ENCODE peak calls at places on chromosomes 12 and 14, in six cellular contexts. K, I, D, M, O and N are unnamed samples. For H3K36me3, the result is how much of the 10 kb centered on the place peaks cover.

GRCh38 chr12:10364839-10365681 is 24.8 kb downstream of the KLRK1 start:
- DNase-seq in K (peak), I (peak), D (peak), M (peak), O (peak), N (no peak)

GRCh38 chr12:68953536-68953935 is 20.6 kb upstream of the CPM start:
- DNase-seq in K (peak), I (no peak), D (no peak), M (peak), O (no peak), N (no peak)

GRCh38 chr12:49651855-49652254 is 28.5 kb downstream of the PRPF40B start:
- DNase-seq in K (no peak), I (no peak), D (no peak), M (no peak), O (no peak), N (no peak)

GRCh38 chr12:111367661-111368221 is 1.2 kb downstream of the PHETA1 start:
- DNase-seq in K (peak), I (peak), D (no peak), M (peak), O (peak), N (no peak)

GRCh38 chr14:91882776-91883175 is 15.4 kb upstream of the TC2N start:
- DNase-seq in K (no peak), I (no peak), D (no peak), M (no peak), O (no peak), N (no peak)

GRCh38 chr12:63093711-63094110 is 57.3 kb downstream of the AVPR1A start:
- DNase-seq in K (peak), I (no peak), D (no peak), M (no peak), O (no peak), N (no peak)

GRCh38 chr12:42916143-42916542 is 326.6 kb upstream of the PRICKLE1 start:
- DNase-seq in K (no peak), I (no peak), D (no peak), M (no peak), O (peak), N (peak)

GRCh38 chr12:101671157-101671791 is 26.2 kb upstream of the CHPT1 start:
- DNase-seq in K (no peak), I (peak), D (no peak), M (peak), O (no peak), N (no peak)

GRCh38 chr12:115172521-115172920 is 488.5 kb upstream of the TBX3 start:
- DNase-seq in K (no peak), I (no peak), D (no peak), M (no peak), O (no peak), N (no peak)

GRCh38 chr14:46197856-46198255 is 453.7 kb downstream of the RPL10L start:
- DNase-seq in K (peak), I (no peak), D (no peak), M (no peak), O (no peak), N (no peak)

GRCh38 chr12:26723379-26724308 is 109.3 kb downstream of the ITPR2 start:
- DNase-seq in K (peak), I (no peak), D (no peak), M (no peak), O (no peak), N (peak)

GRCh38 chr12:121579981-121580868 is 598 bp downstream of the KDM2B start:
- DNase-seq in K (peak), I (peak), D (no peak), M (peak), O (peak), N (no peak)

GRCh38 chr14:81480741-81481140 is 52.9 kb downstream of the SEL1L start:
- DNase-seq in K (no peak), I (no peak), D (no peak), M (no peak), O (no peak), N (no peak)

GRCh38 chr14:95547626-95548327 is 12.9 kb downstream of the GLRX5 start:
- DNase-seq in K (peak), I (no peak), D (no peak), M (no peak), O (no peak), N (peak)

GRCh38 chr12:64621257-64621942 is 11.1 kb downstream of the RASSF3 start:
- DNase-seq in K (no peak), I (no peak), D (no peak), M (no peak), O (peak), N (no peak)

GRCh38 chr14:63438065-63438757 is 105.0 kb downstream of the PPP2R5E start:
- DNase-seq in K (peak), I (peak), D (peak), M (peak), O (peak), N (peak)

GRCh38 chr12:108884116-108885012 is 4.5 kb downstream of the DAO start:
- DNase-seq in K (peak), I (peak), D (peak), M (peak), O (peak), N (no peak)

GRCh38 chr12:52846356-52846970 is 2.3 kb downstream of the KRT78 start:
- DNase-seq in K (no peak), I (no peak), D (no peak), M (no peak), O (no peak), N (no peak)

GRCh38 chr12:90333939-90334338 is 621.0 kb downstream of the CCER1 start:
- DNase-seq in K (peak), I (no peak), D (no peak), M (no peak), O (no peak), N (peak)

GRCh38 chr12:90979936-90980335 is 24.8 kb downstream of the EPYC start:
- DNase-seq in K (no peak), I (no peak), D (no peak), M (no peak), O (no peak), N (no peak)

GRCh38 chr12:95336387-95337067 is 118.9 kb downstream of the VEZT start:
- DNase-seq in K (peak), I (peak), D (peak), M (peak), O (peak), N (no peak)

GRCh38 chr14:24132061-24132685 is 1.7 kb downstream of the FITM1 start:
- DNase-seq in K (no peak), I (peak), D (no peak), M (no peak), O (no peak), N (no peak)

GRCh38 chr14:20714593-20715250 is 26.2 kb downstream of the ANG start:
- DNase-seq in K (peak), I (peak), D (no peak), M (peak), O (peak), N (no peak)

GRCh38 chr12:72511906-72512305 is 239.7 kb downstream of the TRHDE start:
- DNase-seq in K (peak), I (no peak), D (no peak), M (no peak), O (peak), N (peak)

GRCh38 chr12:28710882-28711281 is 438.2 kb upstream of the FAR2 start:
- DNase-seq in K (peak), I (no peak), D (no peak), M (no peak), O (no peak), N (peak)

GRCh38 chr14:99600232-99600888 is 3.6 kb downstream of the CCDC85C start:
- DNase-seq in K (no peak), I (no peak), D (no peak), M (no peak), O (no peak), N (no peak)
- H3K4me3 ChIP-seq in K (peak), I (peak), D (peak), M (no peak), O (no peak), N (no peak)

DNA sequence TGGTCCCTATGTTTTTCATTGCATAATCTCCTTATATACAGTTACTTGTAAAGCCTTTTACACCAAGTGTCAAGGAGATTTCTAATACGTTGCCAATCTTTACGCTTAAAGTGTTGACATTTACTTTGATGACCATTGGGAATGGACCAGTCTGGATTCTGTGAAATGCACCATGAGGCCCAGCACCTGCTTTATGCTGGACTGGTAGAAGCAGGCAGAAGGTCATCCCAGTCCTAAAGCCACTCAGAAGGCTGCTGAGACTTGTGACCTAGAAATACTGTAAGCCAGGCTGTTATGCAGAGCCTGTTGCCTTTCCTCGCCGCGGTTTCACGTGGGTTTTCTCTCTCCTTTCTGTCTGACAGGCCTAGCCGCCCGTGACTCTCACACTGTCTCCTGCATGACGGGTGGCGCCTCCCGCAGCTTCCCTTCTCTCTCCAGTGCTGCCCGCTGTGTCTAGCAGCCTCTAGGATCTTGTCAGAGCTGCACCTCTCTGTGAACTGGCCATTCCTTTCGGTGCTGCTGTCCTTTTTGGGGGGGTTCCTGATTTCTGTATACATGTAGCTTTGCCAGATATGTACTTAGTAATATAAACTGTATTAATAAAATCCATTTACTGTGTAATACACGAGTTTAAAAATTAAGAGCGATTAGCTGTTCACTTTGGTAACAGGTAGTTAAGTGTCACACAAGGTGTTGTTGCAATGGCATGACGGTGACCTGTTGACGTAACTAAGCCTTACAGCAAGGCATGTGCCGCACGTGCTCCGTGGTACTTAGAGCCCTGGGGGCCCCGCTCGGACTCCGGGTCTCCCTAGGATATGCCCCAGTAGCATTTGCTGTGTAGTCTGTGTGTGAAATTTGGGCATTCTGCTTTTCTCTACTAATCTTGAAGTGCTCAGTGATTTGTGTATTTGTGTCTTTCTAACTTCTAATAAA is 29.7 kb downstream of the XRCC3 start:
- DNase-seq in K (no peak), I (no peak), D (no peak), M (no peak), O (no peak), N (no peak)
- H3K36me3 ChIP-seq in K (half or more), I (half or more), D (under half), M (half or more), O (under half), N (under half)

GRCh38 chr14:88452231-88452630 is 66.8 kb downstream of the SPATA7 start:
- DNase-seq in K (no peak), I (no peak), D (no peak), M (no peak), O (no peak), N (no peak)
- TF ChIP-seq CTCF in K (no peak), I (no peak), D (no peak), M (no peak), O (no peak), N (no peak)

GRCh38 chr12:76384560-76384959 is 36.3 kb upstream of the BBS10 start:
- DNase-seq in K (no peak), I (no peak), D (no peak), M (no peak), O (no peak), N (no peak)
- H3K4me3 ChIP-seq in K (no peak), I (no peak), D (no peak), M (no peak), O (no peak), N (no peak)